ENCODE peak calls at places on chromosome 1, in ten cellular contexts. J is CD8-positive, alpha-beta T cell; F is AG04450; Q is PC-9; K is body of pancreas; W is thoracic aorta; N is brain microvascular endothelial cell; L is adrenal gland; U is MM.1S; H is coronary artery. V is an unnamed sample.

GRCh38 chr1:169511339-169512028 is 25.7 kb upstream of the SLC19A2 start:
- DNase-seq in Q (no peak), F (peak; percentile 29), W (no peak), J (no peak), H (no peak), K (no peak), N (peak; percentile 46), U (no peak), L (peak; percentile 28), V (peak; percentile 64)

GRCh38 chr1:21384620-21385019 is 55.3 kb upstream of the NBPF3 start:
- DNase-seq in N (no peak), H (no peak), W (no peak), J (no peak), K (no peak), Q (peak; percentile 50), U (no peak), L (peak; percentile 21), F (no peak), V (no peak)

GRCh38 chr1:119080586-119080985 is 59.9 kb downstream of the WARS2 start:
- DNase-seq in U (no peak), W (no peak), J (no peak), L (no peak), F (peak; percentile 82), N (peak; percentile 95), K (no peak), Q (peak; percentile 35), H (peak; percentile 74), V (peak; percentile 100)

GRCh38 chr1:29120955-29121485 is 2.7 kb downstream of the TMEM200B start:
- DNase-seq in K (no peak), Q (no peak), N (no peak), L (no peak), F (no peak), J (peak; percentile 67), U (no peak), W (no peak), H (peak; percentile 76), V (no peak)

GRCh38 chr1:177569476-177569875 is 398.7 kb downstream of the BRINP2 start:
- DNase-seq in W (no peak), L (no peak), K (no peak), H (no peak), J (no peak), U (no peak), N (peak; percentile 47), F (no peak), Q (no peak), V (peak; percentile 1)

GRCh38 chr1:114328505-114328904 is 174.8 kb upstream of the SYT6 start:
- DNase-seq in H (no peak), W (no peak), F (no peak), U (no peak), L (no peak), J (no peak), N (no peak), Q (no peak), K (no peak), V (no peak)

GRCh38 chr1:235946570-235946981 is 79.9 kb upstream of the LYST start:
- DNase-seq in F (peak; percentile 60), W (no peak), H (no peak), U (no peak), N (peak; percentile 74), K (no peak), Q (no peak), J (no peak), L (no peak), V (peak; percentile 76)

GRCh38 chr1:189185077-189185476 is 1292.6 kb downstream of the BRINP3 start:
- DNase-seq in Q (no peak), U (no peak), W (no peak), H (no peak), F (no peak), L (no peak), J (no peak), K (no peak), N (no peak), V (no peak)

GRCh38 chr1:95437011-95437410 is 203.0 kb downstream of the RWDD3 start:
- DNase-seq in H (no peak), K (no peak), L (no peak), W (no peak), Q (no peak), U (no peak), F (no peak), N (no peak), J (no peak), V (no peak)

GRCh38 chr1:43235451-43236121 is 34.2 kb upstream of the TMEM125 start:
- DNase-seq in N (no peak), F (no peak), H (no peak), L (no peak), K (no peak), J (no peak), U (no peak), W (no peak), Q (peak; percentile 18), V (no peak)

GRCh38 chr1:183975651-183976050 is 61.9 kb downstream of the COLGALT2 start:
- DNase-seq in W (no peak), J (no peak), F (no peak), L (no peak), K (no peak), H (no peak), U (no peak), Q (no peak), N (no peak), V (no peak)

GRCh38 chr1:34794001-34794789 is 1.4 kb downstream of the GJA4 start:
- DNase-seq in Q (no peak), L (no peak), F (no peak), N (no peak), U (no peak), J (no peak), W (no peak), K (no peak), H (no peak), V (no peak)

GRCh38 chr1:225470210-225470609 is 42.4 kb upstream of the LBR start:
- DNase-seq in W (no peak), U (no peak), J (no peak), N (no peak), L (no peak), Q (no peak), H (peak; percentile 63), F (no peak), K (peak; percentile 10), V (no peak)

GRCh38 chr1:10161121-10161520 is 49.2 kb upstream of the KIF1B start:
- DNase-seq in W (no peak), J (no peak), L (no peak), Q (no peak), N (no peak), H (no peak), F (no peak), K (no peak), U (no peak), V (no peak)

GRCh38 chr1:158972841-158973240 is 36.9 kb upstream of the IFI16 start:
- DNase-seq in U (peak; percentile 43), H (no peak), J (no peak), N (no peak), Q (no peak), F (no peak), K (no peak), L (no peak), W (no peak), V (no peak)
- TF ChIP-seq CTCF in U (peak; percentile 40), H (no peak), J (no peak), N (peak; percentile 3), Q (no peak), F (no peak), K (no peak), L (no peak), W (no peak), V (no peak)

DNA sequence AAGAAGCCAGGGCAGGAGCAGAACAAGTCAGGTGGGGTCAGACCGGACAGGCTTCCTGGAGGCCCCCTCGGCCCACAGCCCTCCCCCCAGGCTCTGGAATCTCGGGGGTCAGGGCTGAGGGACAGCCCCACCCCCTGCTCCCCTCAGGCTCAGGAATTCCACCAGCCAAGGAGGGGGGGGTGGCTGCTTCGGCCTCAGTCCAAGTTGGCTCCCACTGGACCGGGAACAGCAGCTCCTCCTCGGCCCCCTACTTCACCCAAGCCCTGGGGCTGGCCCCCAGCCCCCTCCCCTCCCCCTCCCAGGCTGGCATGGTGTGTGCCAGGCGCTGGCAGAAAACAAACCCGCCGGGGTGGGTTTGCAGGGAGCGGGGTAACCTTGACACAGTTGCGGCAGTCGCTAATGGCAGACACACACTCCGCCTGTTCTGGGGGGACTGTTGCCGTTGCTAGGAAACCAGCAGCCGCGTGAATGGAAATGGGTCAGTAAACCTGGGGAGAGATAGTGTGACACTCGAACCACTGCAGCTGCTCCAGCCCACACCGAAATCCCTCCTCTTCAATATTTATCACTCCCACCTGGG is 32.4 kb downstream of the AHDC1 start:
- DNase-seq in U (no peak), H (no peak), F (no peak), W (no peak), J (no peak), L (peak; percentile 82), Q (no peak), N (no peak), K (peak; percentile 55), V (no peak)
- H3K4me3 ChIP-seq in U (no peak overlapping the region), H (peak overlapping the region; percentile 59), F (no peak overlapping the region), W (peak overlapping the region; percentile 39), J (no peak overlapping the region), L (no peak overlapping the region), Q (no peak overlapping the region), N (no peak overlapping the region), K (no peak overlapping the region), V (no peak overlapping the region)

DNA sequence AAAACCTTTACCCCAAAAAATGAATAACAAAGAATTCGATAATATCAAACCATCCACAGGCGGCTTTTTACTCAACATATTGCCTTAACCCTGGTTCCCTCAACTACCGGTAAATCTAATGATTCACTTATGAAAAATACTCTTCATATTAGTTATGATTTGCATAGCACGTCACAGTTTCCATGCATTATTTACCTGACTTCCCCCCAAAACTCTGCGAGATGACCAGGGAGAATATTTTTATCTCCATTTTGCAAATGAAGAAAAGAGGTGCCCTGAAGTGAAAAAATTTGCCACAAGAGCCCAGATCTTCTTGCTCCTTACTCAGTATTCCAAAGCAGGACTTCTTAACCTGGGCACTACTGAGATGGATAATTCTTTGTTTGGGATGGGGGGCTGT is 2.9 kb downstream of the JAK1 start:
- DNase-seq in L (no peak), Q (no peak), U (no peak), J (no peak), N (no peak), H (no peak), W (no peak), K (no peak), F (no peak), V (no peak)
- TF ChIP-seq CTCF in L (no peak), Q (no peak), U (no peak), J (no peak), N (no peak), H (no peak), W (no peak), K (no peak), F (no peak), V (no peak)

DNA sequence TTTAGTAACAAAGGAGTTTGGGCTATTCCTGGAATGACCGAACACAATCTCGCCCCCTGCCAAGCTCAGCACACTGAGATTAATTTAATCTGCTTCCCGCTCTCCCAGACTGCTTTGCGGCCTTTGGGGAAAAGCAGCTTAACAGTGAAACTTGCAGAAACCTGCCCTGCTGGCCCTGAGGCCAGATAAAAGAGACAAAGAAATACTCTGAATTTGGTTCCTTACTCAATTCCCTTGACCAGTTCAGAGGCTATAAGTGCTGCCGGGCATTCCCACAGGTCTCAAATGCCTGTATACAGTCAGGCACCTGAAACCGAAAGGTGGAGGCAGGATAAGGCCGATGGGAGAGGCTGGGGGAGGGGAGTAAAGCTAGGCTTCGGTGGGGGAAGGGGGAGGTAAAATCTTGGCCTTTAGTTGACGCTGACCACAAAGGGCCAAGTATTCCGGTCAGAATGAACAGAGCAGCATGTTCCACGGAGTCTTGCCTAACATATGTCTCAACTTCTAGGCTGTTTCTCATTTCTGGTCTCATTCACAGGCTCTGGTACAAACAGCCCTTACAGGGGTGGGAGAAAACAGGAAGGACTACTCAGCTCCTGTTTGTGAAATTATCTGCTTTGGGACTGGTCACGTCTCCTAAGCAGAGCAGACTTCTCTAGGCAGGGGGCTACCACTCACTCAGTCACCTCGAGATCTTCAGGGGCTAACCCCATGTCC is 17.8 kb upstream of the A3GALT2 start:
- DNase-seq in F (peak; percentile 55), K (peak; percentile 66), W (no peak), Q (no peak), H (peak; percentile 93), J (no peak), U (no peak), N (peak; percentile 78), L (peak; percentile 50), V (peak; percentile 42)
- H3K4me3 ChIP-seq in F (peak overlapping the region; percentile 25), K (no peak overlapping the region), W (peak overlapping the region; percentile 56), Q (no peak overlapping the region), H (peak overlapping the region; percentile 64), J (no peak overlapping the region), U (no peak overlapping the region), N (no peak overlapping the region), L (no peak overlapping the region), V (no peak overlapping the region)